ENCODE peak calls at places on chromosomes 6 and 20, in five cellular contexts. One of them, this sample, is unnamed.

GRCh38 chr6:85191656-85192055 is 258.2 kb upstream of the NT5E start:
- DNase-seq in HepG2: no peak
- DNase-seq in psoas muscle: no peak
- DNase-seq in fibroblast of pulmonary artery: peak
- DNase-seq in HFF-Myc: no peak
- DNase-seq in this sample: no peak

GRCh38 chr6:74971631-74972030 is 234.2 kb downstream of the COL12A1 start:
- DNase-seq in HepG2: no peak
- DNase-seq in fibroblast of pulmonary artery: no peak
- DNase-seq in HFF-Myc: no peak
- DNase-seq in psoas muscle: no peak
- DNase-seq in this sample: no peak

GRCh38 chr6:110826236-110827129 is 11.2 kb upstream of the CDK19 start:
- DNase-seq in fibroblast of pulmonary artery: no peak
- DNase-seq in psoas muscle: peak
- DNase-seq in HepG2: no peak
- DNase-seq in HFF-Myc: no peak
- DNase-seq in this sample: no peak

GRCh38 chr6:16770701-16771569 is 9.7 kb upstream of the ATXN1 start:
- DNase-seq in HepG2: peak
- DNase-seq in HFF-Myc: peak
- DNase-seq in fibroblast of pulmonary artery: peak
- DNase-seq in psoas muscle: peak
- DNase-seq in this sample: no peak

GRCh38 chr6:140784573-140784972 is 1348.2 kb upstream of the GJE1 start:
- DNase-seq in HepG2: no peak
- DNase-seq in fibroblast of pulmonary artery: peak
- DNase-seq in HFF-Myc: no peak
- DNase-seq in psoas muscle: no peak
- DNase-seq in this sample: no peak

GRCh38 chr20:11108102-11108842 is 434.5 kb upstream of the JAG1 start:
- DNase-seq in HFF-Myc: no peak
- DNase-seq in HepG2: no peak
- DNase-seq in fibroblast of pulmonary artery: peak
- DNase-seq in psoas muscle: no peak
- DNase-seq in this sample: no peak

GRCh38 chr6:144215402-144215931 is 65.2 kb downstream of the STX11 start:
- DNase-seq in HepG2: peak
- DNase-seq in fibroblast of pulmonary artery: peak
- DNase-seq in HFF-Myc: no peak
- DNase-seq in psoas muscle: peak
- DNase-seq in this sample: no peak

GRCh38 chr6:168041928-168042327 is 37.1 kb downstream of the FRMD1 start:
- DNase-seq in HFF-Myc: no peak
- DNase-seq in HepG2: no peak
- DNase-seq in fibroblast of pulmonary artery: no peak
- DNase-seq in psoas muscle: no peak
- DNase-seq in this sample: no peak

GRCh38 chr6:158629376-158630221 is 14.9 kb downstream of the DYNLT1 start:
- DNase-seq in fibroblast of pulmonary artery: no peak
- DNase-seq in HFF-Myc: no peak
- DNase-seq in HepG2: peak
- DNase-seq in psoas muscle: peak
- DNase-seq in this sample: no peak

GRCh38 chr6:10465633-10466499 is 51.0 kb upstream of the TFAP2A start:
- DNase-seq in psoas muscle: no peak
- DNase-seq in fibroblast of pulmonary artery: peak
- DNase-seq in HepG2: peak
- DNase-seq in HFF-Myc: no peak
- DNase-seq in this sample: no peak

GRCh38 chr20:63967330-63968135 is 2.2 kb downstream of the ZNF512B start:
- DNase-seq in fibroblast of pulmonary artery: no peak
- DNase-seq in HFF-Myc: no peak
- DNase-seq in HepG2: no peak
- DNase-seq in psoas muscle: peak
- DNase-seq in this sample: no peak

GRCh38 chr6:26305097-26305841 is 59.7 kb upstream of the BTN3A2 start:
- DNase-seq in psoas muscle: peak
- DNase-seq in fibroblast of pulmonary artery: peak
- DNase-seq in HepG2: peak
- DNase-seq in HFF-Myc: peak
- DNase-seq in this sample: no peak

GRCh38 chr6:105560611-105561066 is 157.8 kb upstream of the PREP start:
- DNase-seq in HepG2: no peak
- DNase-seq in HFF-Myc: no peak
- DNase-seq in fibroblast of pulmonary artery: peak
- DNase-seq in psoas muscle: no peak
- DNase-seq in this sample: no peak
- H3K4me3 ChIP-seq in HepG2: no peak
- H3K4me3 ChIP-seq in HFF-Myc: no peak
- H3K4me3 ChIP-seq in fibroblast of pulmonary artery: no peak
- H3K4me3 ChIP-seq in psoas muscle: no peak
- H3K4me3 ChIP-seq in this sample: no peak

GRCh38 chr6:104789770-104790190 is 69.9 kb downstream of the HACE1 start:
- DNase-seq in HepG2: peak
- DNase-seq in psoas muscle: no peak
- DNase-seq in HFF-Myc: peak
- DNase-seq in fibroblast of pulmonary artery: peak
- DNase-seq in this sample: peak

GRCh38 chr6:104788400-104788799 is 71.3 kb downstream of the HACE1 start:
- DNase-seq in psoas muscle: no peak
- DNase-seq in fibroblast of pulmonary artery: no peak
- DNase-seq in HepG2: no peak
- DNase-seq in HFF-Myc: no peak
- DNase-seq in this sample: no peak

GRCh38 chr6:104787305-104787704 is 72.4 kb downstream of the HACE1 start:
- DNase-seq in HFF-Myc: no peak
- DNase-seq in HepG2: no peak
- DNase-seq in fibroblast of pulmonary artery: no peak
- DNase-seq in psoas muscle: no peak
- DNase-seq in this sample: no peak

DNA sequence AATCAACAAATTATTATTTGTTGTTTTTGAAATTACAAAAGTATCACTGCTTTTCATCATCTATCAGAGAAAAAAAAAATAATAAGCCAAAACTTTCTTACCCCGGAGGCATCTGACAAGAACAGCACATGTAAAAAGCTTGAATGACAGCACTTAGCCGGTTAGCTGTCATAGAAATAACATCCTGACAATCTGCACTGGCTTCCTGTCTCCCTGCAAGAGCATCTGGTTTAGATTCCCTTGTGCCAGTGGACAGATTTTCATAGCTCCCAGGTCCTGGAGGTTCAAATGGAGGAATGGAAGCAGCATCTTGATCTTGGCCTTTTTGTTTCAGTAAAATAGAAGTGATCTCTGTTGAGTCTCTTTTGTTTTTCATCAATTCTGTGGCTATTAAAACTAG is 74.8 kb downstream of the HACE1 start:
- DNase-seq in fibroblast of pulmonary artery: peak
- DNase-seq in HFF-Myc: peak
- DNase-seq in HepG2: no peak
- DNase-seq in psoas muscle: no peak
- DNase-seq in this sample: no peak
- H3K4me3 ChIP-seq in fibroblast of pulmonary artery: no peak
- H3K4me3 ChIP-seq in HFF-Myc: no peak
- H3K4me3 ChIP-seq in HepG2: no peak
- H3K4me3 ChIP-seq in psoas muscle: no peak
- H3K4me3 ChIP-seq in this sample: no peak

GRCh38 chr6:137213813-137214212 is 5.4 kb downstream of the IFNGR1 start:
- DNase-seq in psoas muscle: no peak
- DNase-seq in fibroblast of pulmonary artery: no peak
- DNase-seq in HFF-Myc: no peak
- DNase-seq in HepG2: no peak
- DNase-seq in this sample: no peak
- H3K4me3 ChIP-seq in psoas muscle: peak
- H3K4me3 ChIP-seq in fibroblast of pulmonary artery: no peak
- H3K4me3 ChIP-seq in HFF-Myc: no peak
- H3K4me3 ChIP-seq in HepG2: no peak
- H3K4me3 ChIP-seq in this sample: no peak

GRCh38 chr6:156676721-156677120 is 100.5 kb upstream of the ARID1B start:
- DNase-seq in psoas muscle: no peak
- DNase-seq in fibroblast of pulmonary artery: no peak
- DNase-seq in HFF-Myc: no peak
- DNase-seq in HepG2: no peak
- DNase-seq in this sample: no peak
- H3K4me3 ChIP-seq in psoas muscle: no peak
- H3K4me3 ChIP-seq in fibroblast of pulmonary artery: no peak
- H3K4me3 ChIP-seq in HFF-Myc: no peak
- H3K4me3 ChIP-seq in HepG2: no peak
- H3K4me3 ChIP-seq in this sample: no peak

DNA sequence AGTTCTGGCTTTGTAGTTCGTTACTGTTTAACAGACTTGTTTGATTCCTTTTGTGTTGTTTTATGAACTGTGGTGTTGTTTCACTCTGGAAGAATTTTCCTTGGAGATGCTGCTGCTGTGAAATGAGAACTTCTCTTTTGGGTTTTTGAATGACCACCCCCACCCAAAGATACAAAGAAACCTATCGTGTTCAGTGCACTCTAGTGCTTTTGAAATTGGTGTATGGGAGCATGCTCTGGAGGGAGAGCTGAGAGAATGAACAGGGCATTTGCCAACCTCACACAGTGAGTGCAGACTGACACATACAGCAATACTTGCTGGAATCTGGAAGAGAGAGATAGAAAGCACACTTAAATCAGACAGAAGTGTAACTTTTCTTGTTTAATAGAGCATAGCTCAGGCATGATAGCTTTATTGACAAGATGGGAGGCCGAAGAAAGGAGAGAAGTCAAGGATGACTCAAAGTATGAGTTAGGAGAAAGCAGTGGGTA is 293.1 kb downstream of the SOX4 start:
- DNase-seq in psoas muscle: no peak
- DNase-seq in fibroblast of pulmonary artery: peak
- DNase-seq in HepG2: no peak
- DNase-seq in HFF-Myc: no peak
- DNase-seq in this sample: no peak
- H3K4me3 ChIP-seq in psoas muscle: no peak
- H3K4me3 ChIP-seq in fibroblast of pulmonary artery: no peak
- H3K4me3 ChIP-seq in HepG2: no peak
- H3K4me3 ChIP-seq in HFF-Myc: no peak
- H3K4me3 ChIP-seq in this sample: no peak

GRCh38 chr6:109484161-109484560 is 1.1 kb upstream of the ZBTB24 start:
- DNase-seq in HFF-Myc: no peak
- DNase-seq in HepG2: no peak
- DNase-seq in psoas muscle: no peak
- DNase-seq in fibroblast of pulmonary artery: no peak
- DNase-seq in this sample: no peak
- H3K4me3 ChIP-seq in HFF-Myc: no peak
- H3K4me3 ChIP-seq in HepG2: no peak
- H3K4me3 ChIP-seq in psoas muscle: peak
- H3K4me3 ChIP-seq in fibroblast of pulmonary artery: no peak
- H3K4me3 ChIP-seq in this sample: peak

GRCh38 chr6:33080127-33081089 is 4.6 kb downstream of the HLA-DPB1 start:
- DNase-seq in fibroblast of pulmonary artery: peak
- DNase-seq in psoas muscle: peak
- DNase-seq in HepG2: no peak
- DNase-seq in HFF-Myc: no peak
- DNase-seq in this sample: no peak
- H3K4me3 ChIP-seq in fibroblast of pulmonary artery: peak
- H3K4me3 ChIP-seq in psoas muscle: peak
- H3K4me3 ChIP-seq in HepG2: no peak
- H3K4me3 ChIP-seq in HFF-Myc: peak
- H3K4me3 ChIP-seq in this sample: no peak

DNA sequence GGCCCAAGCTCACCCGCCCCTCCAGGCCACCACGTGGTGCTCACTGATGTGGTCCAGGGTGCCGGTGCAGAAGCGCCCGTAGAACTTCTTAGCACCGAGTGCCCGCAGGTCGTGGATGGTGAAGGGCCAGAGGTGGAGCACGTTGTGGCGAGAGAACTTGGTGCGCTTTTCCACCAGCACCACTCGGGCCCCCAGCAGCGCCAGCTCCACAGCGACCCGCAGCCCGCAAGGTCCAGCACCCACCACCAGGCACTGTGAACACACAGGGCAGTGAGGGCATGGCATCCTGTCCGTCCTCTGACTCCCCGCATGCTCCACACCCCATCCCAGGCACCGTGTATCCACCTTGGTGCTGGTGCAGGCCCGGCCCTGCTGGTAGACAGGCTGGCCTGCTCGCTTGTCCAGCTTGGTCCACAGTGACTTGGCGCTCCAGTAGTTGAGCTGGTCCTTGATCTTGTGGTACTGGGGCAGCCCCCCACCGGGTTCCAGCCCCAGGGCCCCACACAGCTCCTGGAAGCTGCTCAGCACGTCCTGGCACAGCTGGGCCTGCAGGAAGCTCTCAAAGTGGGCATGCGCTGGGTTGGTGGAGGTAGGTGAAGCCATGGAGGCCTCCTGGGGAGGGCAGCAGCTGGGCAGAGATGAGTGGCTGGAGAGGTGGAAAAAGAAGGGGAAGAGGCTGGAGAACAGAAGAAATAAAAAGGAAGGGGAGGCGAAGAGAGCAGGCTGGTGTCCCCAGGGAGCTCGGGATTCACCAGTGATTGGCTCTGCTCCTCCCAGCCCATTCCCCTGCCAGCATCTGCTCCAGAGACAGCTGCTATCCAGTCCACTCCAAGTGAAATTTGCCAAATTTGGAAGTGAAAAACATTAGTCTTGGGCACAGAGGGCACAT is 1.7 kb downstream of the MICAL1 start:
- DNase-seq in HFF-Myc: no peak
- DNase-seq in HepG2: no peak
- DNase-seq in psoas muscle: peak
- DNase-seq in fibroblast of pulmonary artery: peak
- DNase-seq in this sample: no peak
- H3K4me3 ChIP-seq in HFF-Myc: peak
- H3K4me3 ChIP-seq in HepG2: no peak
- H3K4me3 ChIP-seq in psoas muscle: peak
- H3K4me3 ChIP-seq in fibroblast of pulmonary artery: peak
- H3K4me3 ChIP-seq in this sample: no peak